ENCODE peak calls at places on chromosomes 13 and 19, in eight cellular contexts. One of them, this sample, is unnamed.

GRCh38 chr13:68319384-68319783 is 1089.2 kb upstream of the PCDH9 start:
- DNase-seq in activated naive CD4-positive, alpha-beta T cell treated with anti-CD3 and anti-CD28 coated beads, Interleukin-2, amount 50 U/mL, for 72 hours: no peak
- DNase-seq in NCI-H1105: no peak
- DNase-seq in GF-D8: no peak
- DNase-seq in GM20000: no peak
- DNase-seq in psoas muscle: no peak
- DNase-seq in effector CD4-positive, alpha-beta T cell: no peak
- DNase-seq in hypothalamus: no peak
- DNase-seq in this sample: no peak

GRCh38 chr13:97043302-97043701 is 49.0 kb upstream of the OXGR1 start:
- DNase-seq in GM20000: no peak
- DNase-seq in GF-D8: no peak
- DNase-seq in activated naive CD4-positive, alpha-beta T cell treated with anti-CD3 and anti-CD28 coated beads, Interleukin-2, amount 50 U/mL, for 72 hours: no peak
- DNase-seq in NCI-H1105: no peak
- DNase-seq in psoas muscle: no peak
- DNase-seq in hypothalamus: no peak
- DNase-seq in effector CD4-positive, alpha-beta T cell: no peak
- DNase-seq in this sample: no peak

GRCh38 chr13:36329355-36329754 is 16.8 kb downstream of the SPART start:
- DNase-seq in psoas muscle: no peak
- DNase-seq in GF-D8: no peak
- DNase-seq in activated naive CD4-positive, alpha-beta T cell treated with anti-CD3 and anti-CD28 coated beads, Interleukin-2, amount 50 U/mL, for 72 hours: no peak
- DNase-seq in hypothalamus: no peak
- DNase-seq in GM20000: no peak
- DNase-seq in NCI-H1105: no peak
- DNase-seq in effector CD4-positive, alpha-beta T cell: no peak
- DNase-seq in this sample: no peak

GRCh38 chr13:25848822-25849740 is 202.7 kb downstream of the SHISA2 start:
- DNase-seq in GM20000: no peak
- DNase-seq in activated naive CD4-positive, alpha-beta T cell treated with anti-CD3 and anti-CD28 coated beads, Interleukin-2, amount 50 U/mL, for 72 hours: no peak
- DNase-seq in hypothalamus: no peak
- DNase-seq in effector CD4-positive, alpha-beta T cell: no peak
- DNase-seq in GF-D8: no peak
- DNase-seq in psoas muscle: no peak
- DNase-seq in NCI-H1105: no peak
- DNase-seq in this sample: peak; percentile 10

GRCh38 chr13:23987331-23987730 is 90.0 kb upstream of the C1QTNF9B start:
- DNase-seq in effector CD4-positive, alpha-beta T cell: no peak
- DNase-seq in psoas muscle: no peak
- DNase-seq in activated naive CD4-positive, alpha-beta T cell treated with anti-CD3 and anti-CD28 coated beads, Interleukin-2, amount 50 U/mL, for 72 hours: no peak
- DNase-seq in NCI-H1105: no peak
- DNase-seq in GF-D8: no peak
- DNase-seq in hypothalamus: no peak
- DNase-seq in GM20000: no peak
- DNase-seq in this sample: no peak

GRCh38 chr19:45424191-45425058 is 708 bp upstream of the ERCC1 start:
- DNase-seq in NCI-H1105: no peak
- DNase-seq in activated naive CD4-positive, alpha-beta T cell treated with anti-CD3 and anti-CD28 coated beads, Interleukin-2, amount 50 U/mL, for 72 hours: no peak
- DNase-seq in psoas muscle: peak; percentile 86
- DNase-seq in hypothalamus: peak; percentile 55
- DNase-seq in effector CD4-positive, alpha-beta T cell: peak; percentile 25
- DNase-seq in GF-D8: peak; percentile 52
- DNase-seq in GM20000: peak; percentile 47
- DNase-seq in this sample: peak; percentile 92

GRCh38 chr19:34601071-34601470 is 75.9 kb downstream of the SCGB2B2 start:
- DNase-seq in hypothalamus: no peak
- DNase-seq in activated naive CD4-positive, alpha-beta T cell treated with anti-CD3 and anti-CD28 coated beads, Interleukin-2, amount 50 U/mL, for 72 hours: no peak
- DNase-seq in psoas muscle: no peak
- DNase-seq in GM20000: no peak
- DNase-seq in GF-D8: no peak
- DNase-seq in NCI-H1105: no peak
- DNase-seq in effector CD4-positive, alpha-beta T cell: no peak
- DNase-seq in this sample: no peak

GRCh38 chr19:1122021-1122971 is 18.5 kb downstream of the GPX4 start:
- DNase-seq in NCI-H1105: no peak
- DNase-seq in GF-D8: no peak
- DNase-seq in hypothalamus: no peak
- DNase-seq in effector CD4-positive, alpha-beta T cell: no peak
- DNase-seq in psoas muscle: peak; percentile 48
- DNase-seq in GM20000: no peak
- DNase-seq in activated naive CD4-positive, alpha-beta T cell treated with anti-CD3 and anti-CD28 coated beads, Interleukin-2, amount 50 U/mL, for 72 hours: no peak
- DNase-seq in this sample: no peak

GRCh38 chr13:19767966-19768365 is 14.8 kb downstream of the PSPC1 start:
- DNase-seq in GM20000: no peak
- DNase-seq in hypothalamus: no peak
- DNase-seq in NCI-H1105: no peak
- DNase-seq in psoas muscle: no peak
- DNase-seq in GF-D8: no peak
- DNase-seq in effector CD4-positive, alpha-beta T cell: no peak
- DNase-seq in activated naive CD4-positive, alpha-beta T cell treated with anti-CD3 and anti-CD28 coated beads, Interleukin-2, amount 50 U/mL, for 72 hours: no peak
- DNase-seq in this sample: no peak

GRCh38 chr19:2726904-2727639 is 5.9 kb upstream of the DIRAS1 start:
- DNase-seq in GM20000: no peak
- DNase-seq in hypothalamus: no peak
- DNase-seq in effector CD4-positive, alpha-beta T cell: no peak
- DNase-seq in activated naive CD4-positive, alpha-beta T cell treated with anti-CD3 and anti-CD28 coated beads, Interleukin-2, amount 50 U/mL, for 72 hours: no peak
- DNase-seq in psoas muscle: no peak
- DNase-seq in GF-D8: no peak
- DNase-seq in NCI-H1105: no peak
- DNase-seq in this sample: no peak

GRCh38 chr19:37932985-37933953 is 26.3 kb downstream of the SIPA1L3 start:
- DNase-seq in NCI-H1105: no peak
- DNase-seq in hypothalamus: no peak
- DNase-seq in psoas muscle: peak; percentile 56
- DNase-seq in activated naive CD4-positive, alpha-beta T cell treated with anti-CD3 and anti-CD28 coated beads, Interleukin-2, amount 50 U/mL, for 72 hours: no peak
- DNase-seq in effector CD4-positive, alpha-beta T cell: no peak
- DNase-seq in GF-D8: no peak
- DNase-seq in GM20000: no peak
- DNase-seq in this sample: peak; percentile 28

GRCh38 chr13:37701972-37702371 is 103.4 kb upstream of the POSTN start:
- DNase-seq in hypothalamus: no peak
- DNase-seq in psoas muscle: no peak
- DNase-seq in GF-D8: no peak
- DNase-seq in activated naive CD4-positive, alpha-beta T cell treated with anti-CD3 and anti-CD28 coated beads, Interleukin-2, amount 50 U/mL, for 72 hours: no peak
- DNase-seq in NCI-H1105: no peak
- DNase-seq in effector CD4-positive, alpha-beta T cell: no peak
- DNase-seq in GM20000: no peak
- DNase-seq in this sample: peak; percentile 50

GRCh38 chr13:60282708-60283107 is 114.3 kb upstream of the TDRD3 start:
- DNase-seq in GM20000: no peak
- DNase-seq in GF-D8: no peak
- DNase-seq in psoas muscle: no peak
- DNase-seq in activated naive CD4-positive, alpha-beta T cell treated with anti-CD3 and anti-CD28 coated beads, Interleukin-2, amount 50 U/mL, for 72 hours: no peak
- DNase-seq in hypothalamus: no peak
- DNase-seq in effector CD4-positive, alpha-beta T cell: no peak
- DNase-seq in NCI-H1105: no peak
- DNase-seq in this sample: no peak

GRCh38 chr13:39417131-39417530 is 185.9 kb downstream of the LHFPL6 start:
- DNase-seq in NCI-H1105: no peak
- DNase-seq in activated naive CD4-positive, alpha-beta T cell treated with anti-CD3 and anti-CD28 coated beads, Interleukin-2, amount 50 U/mL, for 72 hours: no peak
- DNase-seq in hypothalamus: no peak
- DNase-seq in GF-D8: no peak
- DNase-seq in effector CD4-positive, alpha-beta T cell: no peak
- DNase-seq in psoas muscle: no peak
- DNase-seq in GM20000: no peak
- DNase-seq in this sample: peak; percentile 84

GRCh38 chr13:51814825-51815650 is 11.1 kb upstream of the DHRS12 start:
- DNase-seq in hypothalamus: peak; percentile 13
- DNase-seq in activated naive CD4-positive, alpha-beta T cell treated with anti-CD3 and anti-CD28 coated beads, Interleukin-2, amount 50 U/mL, for 72 hours: peak; percentile 76
- DNase-seq in GM20000: peak; percentile 77
- DNase-seq in effector CD4-positive, alpha-beta T cell: peak; percentile 61
- DNase-seq in NCI-H1105: no peak
- DNase-seq in GF-D8: peak; percentile 27
- DNase-seq in psoas muscle: peak; percentile 68
- DNase-seq in this sample: peak; percentile 79

GRCh38 chr19:870963-871401 is 11.5 kb downstream of the CFD start:
- DNase-seq in GF-D8: no peak
- DNase-seq in NCI-H1105: peak; percentile 29
- DNase-seq in hypothalamus: peak; percentile 8
- DNase-seq in psoas muscle: peak; percentile 78
- DNase-seq in activated naive CD4-positive, alpha-beta T cell treated with anti-CD3 and anti-CD28 coated beads, Interleukin-2, amount 50 U/mL, for 72 hours: no peak
- DNase-seq in effector CD4-positive, alpha-beta T cell: no peak
- DNase-seq in GM20000: no peak
- DNase-seq in this sample: no peak

GRCh38 chr19:12365094-12365371 is 450 bp downstream of the ZNF442 start:
- DNase-seq in GM20000: peak; percentile 59
- DNase-seq in activated naive CD4-positive, alpha-beta T cell treated with anti-CD3 and anti-CD28 coated beads, Interleukin-2, amount 50 U/mL, for 72 hours: peak; percentile 16
- DNase-seq in hypothalamus: no peak
- DNase-seq in psoas muscle: no peak
- DNase-seq in NCI-H1105: no peak
- DNase-seq in effector CD4-positive, alpha-beta T cell: no peak
- DNase-seq in GF-D8: no peak
- DNase-seq in this sample: peak; percentile 46

GRCh38 chr13:75327132-75327505 is 154.8 kb downstream of the TBC1D4 start:
- DNase-seq in psoas muscle: no peak
- DNase-seq in activated naive CD4-positive, alpha-beta T cell treated with anti-CD3 and anti-CD28 coated beads, Interleukin-2, amount 50 U/mL, for 72 hours: no peak
- DNase-seq in effector CD4-positive, alpha-beta T cell: no peak
- DNase-seq in GF-D8: no peak
- DNase-seq in hypothalamus: no peak
- DNase-seq in GM20000: no peak
- DNase-seq in NCI-H1105: no peak
- DNase-seq in this sample: no peak

GRCh38 chr19:2691951-2692350 is 10.5 kb downstream of the GNG7 start:
- DNase-seq in hypothalamus: peak; percentile 29
- DNase-seq in GF-D8: no peak
- DNase-seq in psoas muscle: no peak
- DNase-seq in NCI-H1105: no peak
- DNase-seq in GM20000: no peak
- DNase-seq in effector CD4-positive, alpha-beta T cell: no peak
- DNase-seq in activated naive CD4-positive, alpha-beta T cell treated with anti-CD3 and anti-CD28 coated beads, Interleukin-2, amount 50 U/mL, for 72 hours: no peak
- DNase-seq in this sample: no peak

GRCh38 chr13:112376050-112376681 is at the start of gene SPACA7:
- DNase-seq in effector CD4-positive, alpha-beta T cell: no peak
- DNase-seq in activated naive CD4-positive, alpha-beta T cell treated with anti-CD3 and anti-CD28 coated beads, Interleukin-2, amount 50 U/mL, for 72 hours: no peak
- DNase-seq in GM20000: no peak
- DNase-seq in psoas muscle: no peak
- DNase-seq in NCI-H1105: no peak
- DNase-seq in hypothalamus: no peak
- DNase-seq in GF-D8: no peak
- DNase-seq in this sample: no peak

GRCh38 chr19:9836021-9836420 is 903 bp downstream of the PIN1 start:
- DNase-seq in NCI-H1105: no peak
- DNase-seq in GM20000: no peak
- DNase-seq in effector CD4-positive, alpha-beta T cell: no peak
- DNase-seq in activated naive CD4-positive, alpha-beta T cell treated with anti-CD3 and anti-CD28 coated beads, Interleukin-2, amount 50 U/mL, for 72 hours: no peak
- DNase-seq in GF-D8: no peak
- DNase-seq in hypothalamus: no peak
- DNase-seq in psoas muscle: no peak
- DNase-seq in this sample: no peak

GRCh38 chr13:26186995-26187394 is 35.1 kb downstream of the RNF6 start:
- DNase-seq in NCI-H1105: no peak
- DNase-seq in effector CD4-positive, alpha-beta T cell: peak; percentile 4
- DNase-seq in psoas muscle: no peak
- DNase-seq in hypothalamus: no peak
- DNase-seq in GM20000: no peak
- DNase-seq in activated naive CD4-positive, alpha-beta T cell treated with anti-CD3 and anti-CD28 coated beads, Interleukin-2, amount 50 U/mL, for 72 hours: no peak
- DNase-seq in GF-D8: no peak
- DNase-seq in this sample: no peak

GRCh38 chr13:94415484-94415883 is 64.0 kb downstream of the DCT start:
- DNase-seq in GM20000: no peak
- DNase-seq in NCI-H1105: peak; percentile 82
- DNase-seq in hypothalamus: no peak
- DNase-seq in GF-D8: no peak
- DNase-seq in effector CD4-positive, alpha-beta T cell: no peak
- DNase-seq in activated naive CD4-positive, alpha-beta T cell treated with anti-CD3 and anti-CD28 coated beads, Interleukin-2, amount 50 U/mL, for 72 hours: no peak
- DNase-seq in psoas muscle: no peak
- DNase-seq in this sample: peak; percentile 19

GRCh38 chr19:46373573-46374359 is 26.9 kb downstream of the PPP5C start:
- DNase-seq in NCI-H1105: peak; percentile 100
- DNase-seq in effector CD4-positive, alpha-beta T cell: no peak
- DNase-seq in GF-D8: no peak
- DNase-seq in hypothalamus: no peak
- DNase-seq in GM20000: no peak
- DNase-seq in activated naive CD4-positive, alpha-beta T cell treated with anti-CD3 and anti-CD28 coated beads, Interleukin-2, amount 50 U/mL, for 72 hours: no peak
- DNase-seq in psoas muscle: peak; percentile 80
- DNase-seq in this sample: peak; percentile 95

GRCh38 chr19:35858311-35858710 is 1.6 kb downstream of the KIRREL2 start:
- DNase-seq in activated naive CD4-positive, alpha-beta T cell treated with anti-CD3 and anti-CD28 coated beads, Interleukin-2, amount 50 U/mL, for 72 hours: no peak
- DNase-seq in NCI-H1105: no peak
- DNase-seq in GF-D8: no peak
- DNase-seq in psoas muscle: no peak
- DNase-seq in hypothalamus: no peak
- DNase-seq in GM20000: no peak
- DNase-seq in effector CD4-positive, alpha-beta T cell: no peak
- DNase-seq in this sample: no peak

GRCh38 chr13:78190296-78190695 is 271.7 kb upstream of the EDNRB start:
- DNase-seq in effector CD4-positive, alpha-beta T cell: no peak
- DNase-seq in GF-D8: no peak
- DNase-seq in activated naive CD4-positive, alpha-beta T cell treated with anti-CD3 and anti-CD28 coated beads, Interleukin-2, amount 50 U/mL, for 72 hours: no peak
- DNase-seq in GM20000: no peak
- DNase-seq in NCI-H1105: no peak
- DNase-seq in hypothalamus: no peak
- DNase-seq in psoas muscle: no peak
- DNase-seq in this sample: peak; percentile 34

GRCh38 chr19:459724-460511 is 915 bp downstream of the SHC2 start:
- DNase-seq in activated naive CD4-positive, alpha-beta T cell treated with anti-CD3 and anti-CD28 coated beads, Interleukin-2, amount 50 U/mL, for 72 hours: peak; percentile 22
- DNase-seq in hypothalamus: peak; percentile 64
- DNase-seq in effector CD4-positive, alpha-beta T cell: no peak
- DNase-seq in GM20000: peak; percentile 70
- DNase-seq in GF-D8: no peak
- DNase-seq in NCI-H1105: peak; percentile 62
- DNase-seq in psoas muscle: peak; percentile 79
- DNase-seq in this sample: peak; percentile 37

GRCh38 chr13:32255744-32256120 is 59.4 kb downstream of the ZAR1L start:
- DNase-seq in GF-D8: no peak
- DNase-seq in effector CD4-positive, alpha-beta T cell: no peak
- DNase-seq in hypothalamus: no peak
- DNase-seq in psoas muscle: no peak
- DNase-seq in GM20000: no peak
- DNase-seq in activated naive CD4-positive, alpha-beta T cell treated with anti-CD3 and anti-CD28 coated beads, Interleukin-2, amount 50 U/mL, for 72 hours: no peak
- DNase-seq in NCI-H1105: no peak
- DNase-seq in this sample: no peak

GRCh38 chr19:1401138-1401888 is at the start of gene GAMT:
- DNase-seq in hypothalamus: peak; percentile 31
- DNase-seq in psoas muscle: no peak
- DNase-seq in effector CD4-positive, alpha-beta T cell: peak; percentile 27
- DNase-seq in GM20000: peak; percentile 95
- DNase-seq in activated naive CD4-positive, alpha-beta T cell treated with anti-CD3 and anti-CD28 coated beads, Interleukin-2, amount 50 U/mL, for 72 hours: peak; percentile 74
- DNase-seq in NCI-H1105: no peak
- DNase-seq in GF-D8: no peak
- DNase-seq in this sample: peak; percentile 40

GRCh38 chr19:4971424-4971793 is 2.5 kb downstream of the KDM4B start:
- DNase-seq in activated naive CD4-positive, alpha-beta T cell treated with anti-CD3 and anti-CD28 coated beads, Interleukin-2, amount 50 U/mL, for 72 hours: peak; percentile 42
- DNase-seq in GF-D8: no peak
- DNase-seq in NCI-H1105: no peak
- DNase-seq in GM20000: peak; percentile 61
- DNase-seq in psoas muscle: no peak
- DNase-seq in hypothalamus: no peak
- DNase-seq in effector CD4-positive, alpha-beta T cell: no peak
- DNase-seq in this sample: peak; percentile 78

GRCh38 chr19:45863840-45864628 is at the start of gene FOXA3:
- DNase-seq in hypothalamus: no peak
- DNase-seq in activated naive CD4-positive, alpha-beta T cell treated with anti-CD3 and anti-CD28 coated beads, Interleukin-2, amount 50 U/mL, for 72 hours: peak; percentile 81
- DNase-seq in psoas muscle: peak; percentile 70
- DNase-seq in GM20000: peak; percentile 95
- DNase-seq in GF-D8: no peak
- DNase-seq in NCI-H1105: no peak
- DNase-seq in effector CD4-positive, alpha-beta T cell: peak; percentile 43
- DNase-seq in this sample: peak; percentile 89

GRCh38 chr13:105410602-105411001 is 1124.9 kb downstream of the EFNB2 start:
- DNase-seq in activated naive CD4-positive, alpha-beta T cell treated with anti-CD3 and anti-CD28 coated beads, Interleukin-2, amount 50 U/mL, for 72 hours: peak; percentile 36
- DNase-seq in psoas muscle: peak; percentile 74
- DNase-seq in NCI-H1105: peak; percentile 8
- DNase-seq in GF-D8: no peak
- DNase-seq in effector CD4-positive, alpha-beta T cell: no peak
- DNase-seq in hypothalamus: peak; percentile 1
- DNase-seq in GM20000: no peak
- DNase-seq in this sample: peak; percentile 67

GRCh38 chr19:50451223-50451534 is 18.5 kb downstream of the MYBPC2 start:
- DNase-seq in psoas muscle: no peak
- DNase-seq in GF-D8: no peak
- DNase-seq in hypothalamus: no peak
- DNase-seq in NCI-H1105: no peak
- DNase-seq in effector CD4-positive, alpha-beta T cell: no peak
- DNase-seq in activated naive CD4-positive, alpha-beta T cell treated with anti-CD3 and anti-CD28 coated beads, Interleukin-2, amount 50 U/mL, for 72 hours: no peak
- DNase-seq in GM20000: no peak
- DNase-seq in this sample: no peak

GRCh38 chr19:28289294-28290063 is 923.5 kb downstream of the UQCRFS1 start:
- DNase-seq in GF-D8: no peak
- DNase-seq in psoas muscle: no peak
- DNase-seq in hypothalamus: peak; percentile 27
- DNase-seq in activated naive CD4-positive, alpha-beta T cell treated with anti-CD3 and anti-CD28 coated beads, Interleukin-2, amount 50 U/mL, for 72 hours: no peak
- DNase-seq in effector CD4-positive, alpha-beta T cell: no peak
- DNase-seq in GM20000: no peak
- DNase-seq in NCI-H1105: peak; percentile 98
- DNase-seq in this sample: no peak